ENCODE peak calls at places on chromosome 2, in six cellular contexts. One of them, this sample, is unnamed.

GRCh38 chr2:98615481-98615880 is 7.1 kb downstream of the UNC50 start:
- DNase-seq in AML-193: no peak
- DNase-seq in BJ: no peak
- DNase-seq in hepatocyte: no peak
- DNase-seq in effector memory CD4-positive, alpha-beta T cell: no peak
- DNase-seq in esophagus squamous epithelium: no peak
- DNase-seq in this sample: no peak

GRCh38 chr2:181850914-181851560 is 40.5 kb upstream of the ITPRID2 start:
- DNase-seq in effector memory CD4-positive, alpha-beta T cell: no peak
- DNase-seq in hepatocyte: no peak
- DNase-seq in BJ: no peak
- DNase-seq in AML-193: peak
- DNase-seq in esophagus squamous epithelium: no peak
- DNase-seq in this sample: no peak

GRCh38 chr2:94986392-94986963 is 39.0 kb upstream of the MAL start:
- DNase-seq in esophagus squamous epithelium: no peak
- DNase-seq in effector memory CD4-positive, alpha-beta T cell: no peak
- DNase-seq in hepatocyte: peak
- DNase-seq in BJ: peak
- DNase-seq in AML-193: peak
- DNase-seq in this sample: no peak

GRCh38 chr2:75707901-75708300 is 2.8 kb downstream of the GCFC2 start:
- DNase-seq in esophagus squamous epithelium: no peak
- DNase-seq in effector memory CD4-positive, alpha-beta T cell: no peak
- DNase-seq in AML-193: no peak
- DNase-seq in hepatocyte: no peak
- DNase-seq in BJ: no peak
- DNase-seq in this sample: no peak

GRCh38 chr2:61620244-61621159 is 82.3 kb upstream of the XPO1 start:
- DNase-seq in effector memory CD4-positive, alpha-beta T cell: no peak
- DNase-seq in hepatocyte: peak
- DNase-seq in esophagus squamous epithelium: no peak
- DNase-seq in AML-193: no peak
- DNase-seq in BJ: peak
- DNase-seq in this sample: no peak

GRCh38 chr2:33034784-33035183 is 88.0 kb downstream of the LTBP1 start:
- DNase-seq in hepatocyte: no peak
- DNase-seq in effector memory CD4-positive, alpha-beta T cell: no peak
- DNase-seq in BJ: no peak
- DNase-seq in esophagus squamous epithelium: no peak
- DNase-seq in AML-193: no peak
- DNase-seq in this sample: no peak

GRCh38 chr2:207711750-207712487 is 479 bp downstream of the CCNYL1 start:
- DNase-seq in effector memory CD4-positive, alpha-beta T cell: peak
- DNase-seq in esophagus squamous epithelium: no peak
- DNase-seq in hepatocyte: peak
- DNase-seq in BJ: no peak
- DNase-seq in AML-193: peak
- DNase-seq in this sample: peak

GRCh38 chr2:98524168-98524567 is 79.5 kb downstream of the INPP4A start:
- DNase-seq in BJ: no peak
- DNase-seq in esophagus squamous epithelium: no peak
- DNase-seq in effector memory CD4-positive, alpha-beta T cell: no peak
- DNase-seq in AML-193: no peak
- DNase-seq in hepatocyte: no peak
- DNase-seq in this sample: no peak

GRCh38 chr2:38626326-38627031 is 23.8 kb upstream of the HNRNPLL start:
- DNase-seq in AML-193: no peak
- DNase-seq in esophagus squamous epithelium: no peak
- DNase-seq in effector memory CD4-positive, alpha-beta T cell: peak
- DNase-seq in hepatocyte: no peak
- DNase-seq in BJ: no peak
- DNase-seq in this sample: no peak

GRCh38 chr2:86476918-86477317 is 35.7 kb downstream of the KDM3A start:
- DNase-seq in effector memory CD4-positive, alpha-beta T cell: no peak
- DNase-seq in hepatocyte: no peak
- DNase-seq in BJ: no peak
- DNase-seq in AML-193: no peak
- DNase-seq in esophagus squamous epithelium: no peak
- DNase-seq in this sample: no peak

GRCh38 chr2:161283926-161284325 is 24.3 kb upstream of the PSMD14 start:
- DNase-seq in hepatocyte: no peak
- DNase-seq in esophagus squamous epithelium: no peak
- DNase-seq in BJ: no peak
- DNase-seq in AML-193: no peak
- DNase-seq in effector memory CD4-positive, alpha-beta T cell: no peak
- DNase-seq in this sample: no peak

GRCh38 chr2:127453392-127454171 is 35.4 kb downstream of the PROC start:
- DNase-seq in BJ: no peak
- DNase-seq in esophagus squamous epithelium: no peak
- DNase-seq in AML-193: peak
- DNase-seq in hepatocyte: no peak
- DNase-seq in effector memory CD4-positive, alpha-beta T cell: no peak
- DNase-seq in this sample: no peak

GRCh38 chr2:170500770-170501169 is 214.4 kb upstream of the SP5 start:
- DNase-seq in AML-193: no peak
- DNase-seq in BJ: no peak
- DNase-seq in hepatocyte: peak
- DNase-seq in effector memory CD4-positive, alpha-beta T cell: no peak
- DNase-seq in esophagus squamous epithelium: no peak
- DNase-seq in this sample: no peak

GRCh38 chr2:23594079-23594494 is 209.1 kb downstream of the KLHL29 start:
- DNase-seq in BJ: no peak
- DNase-seq in AML-193: no peak
- DNase-seq in effector memory CD4-positive, alpha-beta T cell: no peak
- DNase-seq in esophagus squamous epithelium: no peak
- DNase-seq in hepatocyte: no peak
- DNase-seq in this sample: no peak

GRCh38 chr2:208906330-208906729 is 499.7 kb downstream of the PTH2R start:
- DNase-seq in hepatocyte: no peak
- DNase-seq in BJ: no peak
- DNase-seq in effector memory CD4-positive, alpha-beta T cell: no peak
- DNase-seq in esophagus squamous epithelium: no peak
- DNase-seq in AML-193: no peak
- DNase-seq in this sample: no peak

GRCh38 chr2:86785456-86785855 is 5.3 kb downstream of the CD8A start:
- DNase-seq in esophagus squamous epithelium: no peak
- DNase-seq in BJ: no peak
- DNase-seq in AML-193: no peak
- DNase-seq in hepatocyte: no peak
- DNase-seq in effector memory CD4-positive, alpha-beta T cell: no peak
- DNase-seq in this sample: no peak

GRCh38 chr2:20563251-20563650 is 87.6 kb downstream of the HS1BP3 start:
- DNase-seq in BJ: no peak
- DNase-seq in effector memory CD4-positive, alpha-beta T cell: no peak
- DNase-seq in AML-193: no peak
- DNase-seq in hepatocyte: no peak
- DNase-seq in esophagus squamous epithelium: no peak
- DNase-seq in this sample: no peak

GRCh38 chr2:223815186-223815883 is 22.0 kb downstream of the AP1S3 start:
- DNase-seq in BJ: peak
- DNase-seq in AML-193: no peak
- DNase-seq in hepatocyte: peak
- DNase-seq in esophagus squamous epithelium: no peak
- DNase-seq in effector memory CD4-positive, alpha-beta T cell: no peak
- DNase-seq in this sample: no peak

GRCh38 chr2:112182581-112183034 is 44.4 kb downstream of the FBLN7 start:
- DNase-seq in hepatocyte: no peak
- DNase-seq in effector memory CD4-positive, alpha-beta T cell: no peak
- DNase-seq in AML-193: no peak
- DNase-seq in BJ: no peak
- DNase-seq in esophagus squamous epithelium: no peak
- DNase-seq in this sample: no peak

GRCh38 chr2:147872967-147873366 is 28.1 kb downstream of the ACVR2A start:
- DNase-seq in effector memory CD4-positive, alpha-beta T cell: no peak
- DNase-seq in AML-193: no peak
- DNase-seq in BJ: no peak
- DNase-seq in esophagus squamous epithelium: no peak
- DNase-seq in hepatocyte: no peak
- DNase-seq in this sample: no peak

GRCh38 chr2:1749489-1749748 is 5.1 kb upstream of the PXDN start:
- DNase-seq in esophagus squamous epithelium: no peak
- DNase-seq in hepatocyte: no peak
- DNase-seq in effector memory CD4-positive, alpha-beta T cell: no peak
- DNase-seq in AML-193: no peak
- DNase-seq in BJ: no peak
- DNase-seq in this sample: no peak

GRCh38 chr2:69773201-69773600 is 31.3 kb downstream of the ANXA4 start:
- DNase-seq in hepatocyte: peak
- DNase-seq in AML-193: no peak
- DNase-seq in effector memory CD4-positive, alpha-beta T cell: no peak
- DNase-seq in BJ: no peak
- DNase-seq in esophagus squamous epithelium: no peak
- DNase-seq in this sample: no peak

GRCh38 chr2:241000831-241001321 is 2.5 kb downstream of the SNED1 start:
- DNase-seq in effector memory CD4-positive, alpha-beta T cell: no peak
- DNase-seq in BJ: no peak
- DNase-seq in hepatocyte: no peak
- DNase-seq in AML-193: no peak
- DNase-seq in esophagus squamous epithelium: no peak
- DNase-seq in this sample: no peak

GRCh38 chr2:178280261-178280852 is 86.0 kb downstream of the OSBPL6 start:
- DNase-seq in effector memory CD4-positive, alpha-beta T cell: peak
- DNase-seq in esophagus squamous epithelium: no peak
- DNase-seq in hepatocyte: peak
- DNase-seq in BJ: no peak
- DNase-seq in AML-193: peak
- DNase-seq in this sample: peak

GRCh38 chr2:8015848-8016580 is 665.8 kb upstream of the ID2 start:
- DNase-seq in BJ: no peak
- DNase-seq in AML-193: no peak
- DNase-seq in esophagus squamous epithelium: no peak
- DNase-seq in effector memory CD4-positive, alpha-beta T cell: no peak
- DNase-seq in hepatocyte: no peak
- DNase-seq in this sample: no peak

GRCh38 chr2:170425291-170425751 is 247.4 kb downstream of the MYO3B start:
- DNase-seq in hepatocyte: peak
- DNase-seq in effector memory CD4-positive, alpha-beta T cell: no peak
- DNase-seq in BJ: no peak
- DNase-seq in AML-193: no peak
- DNase-seq in esophagus squamous epithelium: no peak
- DNase-seq in this sample: no peak

GRCh38 chr2:134143568-134143967 is 110.3 kb upstream of the MGAT5 start:
- DNase-seq in hepatocyte: no peak
- DNase-seq in BJ: no peak
- DNase-seq in effector memory CD4-positive, alpha-beta T cell: no peak
- DNase-seq in esophagus squamous epithelium: no peak
- DNase-seq in AML-193: no peak
- DNase-seq in this sample: no peak

GRCh38 chr2:241833101-241833937 is 24.3 kb downstream of the NEU4 start:
- DNase-seq in hepatocyte: no peak
- DNase-seq in BJ: peak
- DNase-seq in effector memory CD4-positive, alpha-beta T cell: no peak
- DNase-seq in AML-193: no peak
- DNase-seq in esophagus squamous epithelium: no peak
- DNase-seq in this sample: no peak

GRCh38 chr2:73736855-73737779 is at the start of gene TPRKB:
- DNase-seq in hepatocyte: peak
- DNase-seq in AML-193: peak
- DNase-seq in effector memory CD4-positive, alpha-beta T cell: peak
- DNase-seq in esophagus squamous epithelium: peak
- DNase-seq in BJ: peak
- DNase-seq in this sample: peak

GRCh38 chr2:30559544-30559943 is 112.5 kb downstream of the LCLAT1 start:
- DNase-seq in esophagus squamous epithelium: no peak
- DNase-seq in effector memory CD4-positive, alpha-beta T cell: no peak
- DNase-seq in hepatocyte: no peak
- DNase-seq in BJ: no peak
- DNase-seq in AML-193: no peak
- DNase-seq in this sample: no peak

GRCh38 chr2:10935953-10936942 is 24.5 kb downstream of the KCNF1 start:
- DNase-seq in AML-193: no peak
- DNase-seq in BJ: peak
- DNase-seq in esophagus squamous epithelium: no peak
- DNase-seq in hepatocyte: peak
- DNase-seq in effector memory CD4-positive, alpha-beta T cell: no peak
- DNase-seq in this sample: no peak

GRCh38 chr2:144382848-144383247 is 137.1 kb downstream of the ZEB2 start:
- DNase-seq in hepatocyte: no peak
- DNase-seq in BJ: no peak
- DNase-seq in AML-193: peak
- DNase-seq in esophagus squamous epithelium: no peak
- DNase-seq in effector memory CD4-positive, alpha-beta T cell: no peak
- DNase-seq in this sample: no peak

GRCh38 chr2:144096531-144096930 is 423.4 kb downstream of the ZEB2 start:
- DNase-seq in BJ: no peak
- DNase-seq in AML-193: no peak
- DNase-seq in effector memory CD4-positive, alpha-beta T cell: no peak
- DNase-seq in esophagus squamous epithelium: no peak
- DNase-seq in hepatocyte: no peak
- DNase-seq in this sample: no peak

GRCh38 chr2:217794133-217794986 is 208.4 kb downstream of the TNS1 start:
- DNase-seq in BJ: no peak
- DNase-seq in AML-193: no peak
- DNase-seq in esophagus squamous epithelium: no peak
- DNase-seq in hepatocyte: no peak
- DNase-seq in effector memory CD4-positive, alpha-beta T cell: no peak
- DNase-seq in this sample: no peak

GRCh38 chr2:194495046-194495445 is 1162.0 kb upstream of the SLC39A10 start:
- DNase-seq in hepatocyte: no peak
- DNase-seq in AML-193: no peak
- DNase-seq in effector memory CD4-positive, alpha-beta T cell: no peak
- DNase-seq in BJ: no peak
- DNase-seq in esophagus squamous epithelium: no peak
- DNase-seq in this sample: no peak

GRCh38 chr2:236103981-236104380 is 64.2 kb downstream of the GBX2 start:
- DNase-seq in esophagus squamous epithelium: no peak
- DNase-seq in effector memory CD4-positive, alpha-beta T cell: no peak
- DNase-seq in AML-193: no peak
- DNase-seq in BJ: no peak
- DNase-seq in hepatocyte: no peak
- DNase-seq in this sample: no peak

GRCh38 chr2:28341208-28341891 is 51.3 kb upstream of the FOSL2 start:
- DNase-seq in esophagus squamous epithelium: no peak
- DNase-seq in BJ: no peak
- DNase-seq in AML-193: no peak
- DNase-seq in hepatocyte: no peak
- DNase-seq in effector memory CD4-positive, alpha-beta T cell: no peak
- DNase-seq in this sample: no peak

This sample was measured in thoracic aorta.